ENCODE peak calls at places on chromosomes 7 and 10, in ten cellular contexts. U, G, Y, A, T, S, P, E, R and M are unnamed samples.

GRCh38 chr7:128112018-128112780 is 81.0 kb upstream of the LRRC4 start:
- DNase-seq in G (peak; percentile 24), E (no peak), U (no peak), A (no peak), Y (no peak), T (no peak), R (no peak), S (no peak), P (no peak), M (no peak)

GRCh38 chr7:102985176-102985783 is 72.5 kb downstream of the LRRC17 start:
- DNase-seq in Y (no peak), T (no peak), P (no peak), A (peak; percentile 68), S (no peak), E (no peak), R (no peak), U (no peak), G (no peak), M (no peak)

GRCh38 chr10:62619409-62619730 is 185.2 kb upstream of the ADO start:
- DNase-seq in R (no peak), E (no peak), S (no peak), G (no peak), P (no peak), A (peak; percentile 64), T (peak; percentile 21), Y (no peak), U (no peak), M (peak; percentile 46)

GRCh38 chr10:70295946-70296345 is 12.1 kb upstream of the NPFFR1 start:
- DNase-seq in R (no peak), P (no peak), S (no peak), T (no peak), G (no peak), A (no peak), E (no peak), Y (no peak), U (no peak), M (no peak)

GRCh38 chr10:52568309-52568708 is 204.3 kb downstream of the MBL2 start:
- DNase-seq in P (no peak), R (no peak), T (peak; percentile 7), S (no peak), E (no peak), U (no peak), G (no peak), Y (no peak), A (no peak), M (peak; percentile 32)

GRCh38 chr7:98811299-98811698 is 58.5 kb downstream of the TMEM130 start:
- DNase-seq in A (no peak), R (no peak), G (no peak), S (no peak), Y (no peak), E (no peak), U (no peak), P (no peak), T (no peak), M (no peak)

GRCh38 chr7:79245623-79246249 is 207.7 kb downstream of the MAGI2 start:
- DNase-seq in P (no peak), U (no peak), G (no peak), A (no peak), T (no peak), Y (no peak), E (no peak), S (no peak), R (no peak), M (no peak)

GRCh38 chr7:132428247-132428919 is 147.9 kb downstream of the PLXNA4 start:
- DNase-seq in A (no peak), Y (no peak), P (no peak), G (no peak), T (no peak), U (no peak), R (no peak), E (no peak), S (no peak), M (no peak)